ENCODE peak calls at places on chromosomes 3 and 15, in six cellular contexts. F is AG04450; M is hepatocyte; Y is PC-9; E is SJCRH30; S is naive thymus-derived CD4-positive, alpha-beta T cell. D is an unnamed sample.

GRCh38 chr3:123804676-123805075 is 79.5 kb downstream of the MYLK start:
- DNase-seq in F (no peak), M (no peak), Y (no peak), E (no peak), S (no peak), D (no peak)

GRCh38 chr3:160163259-160163878 is 61.9 kb upstream of the C3orf80 start:
- DNase-seq in F (peak), M (peak), Y (no peak), E (peak), S (no peak), D (no peak)

GRCh38 chr3:11212784-11213183 is 58.5 kb downstream of the HRH1 start:
- DNase-seq in F (no peak), M (no peak), Y (no peak), E (no peak), S (no peak), D (no peak)

GRCh38 chr3:19146685-19147650 is 1.3 kb upstream of the KCNH8 start:
- DNase-seq in F (no peak), M (peak), Y (peak), E (peak), S (peak), D (peak)

GRCh38 chr15:99616129-99616528 is 50.3 kb downstream of the MEF2A start:
- DNase-seq in F (no peak), M (no peak), Y (no peak), E (no peak), S (no peak), D (no peak)

GRCh38 chr3:158369279-158369678 is 201.7 kb upstream of the MLF1 start:
- DNase-seq in F (no peak), M (no peak), Y (no peak), E (peak), S (no peak), D (no peak)

GRCh38 chr3:54321515-54321914 is 199.2 kb downstream of the CACNA2D3 start:
- DNase-seq in F (no peak), M (peak), Y (no peak), E (no peak), S (no peak), D (no peak)

GRCh38 chr15:78389356-78389755 is 48.7 kb upstream of the IREB2 start:
- DNase-seq in F (no peak), M (peak), Y (no peak), E (no peak), S (no peak), D (no peak)

GRCh38 chr3:23710555-23710954 is 95.2 kb upstream of the UBE2E1 start:
- DNase-seq in F (peak), M (peak), Y (no peak), E (peak), S (no peak), D (no peak)

GRCh38 chr3:126300761-126301481 is 56.3 kb downstream of the KLF15 start:
- DNase-seq in F (no peak), M (no peak), Y (no peak), E (no peak), S (no peak), D (peak)

GRCh38 chr15:67085237-67085817 is 19.9 kb downstream of the SMAD3 start:
- DNase-seq in F (no peak), M (no peak), Y (no peak), E (no peak), S (peak), D (no peak)

GRCh38 chr15:89138999-89139612 is 50.9 kb downstream of the ABHD2 start:
- DNase-seq in F (no peak), M (no peak), Y (no peak), E (no peak), S (no peak), D (peak)

GRCh38 chr15:89136084-89136806 is 48.0 kb downstream of the ABHD2 start:
- DNase-seq in F (no peak), M (no peak), Y (no peak), E (no peak), S (no peak), D (no peak)

GRCh38 chr15:89139613-89140499 is 51.6 kb downstream of the ABHD2 start:
- DNase-seq in F (no peak), M (peak), Y (no peak), E (no peak), S (no peak), D (peak)

GRCh38 chr15:89136818-89137772 is 48.8 kb downstream of the ABHD2 start:
- DNase-seq in F (no peak), M (no peak), Y (peak), E (no peak), S (no peak), D (no peak)

DNA sequence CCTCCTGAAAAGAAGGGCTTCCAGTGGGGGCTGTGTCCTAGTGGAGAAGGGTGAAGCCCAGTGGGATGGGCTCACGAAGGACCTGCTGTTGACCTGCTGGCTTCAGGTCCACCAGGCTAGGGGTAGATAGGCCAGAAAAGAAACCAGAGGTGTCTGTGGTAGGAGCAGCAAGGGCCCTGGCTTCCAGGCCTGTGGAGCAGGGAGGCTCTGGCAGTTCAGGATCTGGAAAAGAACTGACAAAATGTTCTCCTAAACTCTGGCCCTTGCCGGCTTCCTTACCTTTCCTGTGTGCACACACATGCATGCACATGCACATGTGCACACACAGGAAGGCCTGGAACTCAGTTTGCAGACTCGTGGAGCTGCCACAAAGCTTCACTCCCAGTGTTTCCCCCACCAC is 49.7 kb downstream of the ABHD2 start:
- DNase-seq in F (no peak), M (no peak), Y (no peak), E (no peak), S (no peak), D (no peak)
- H3K27ac ChIP-seq in F (no peak), M (peak), Y (peak), E (no peak), S (no peak), D (no peak)

GRCh38 chr15:80873568-80873967 is 94.4 kb downstream of the CEMIP start:
- DNase-seq in F (no peak), M (no peak), Y (no peak), E (no peak), S (no peak), D (no peak)

GRCh38 chr15:80878867-80879250 is 99.7 kb downstream of the CEMIP start:
- DNase-seq in F (no peak), M (no peak), Y (no peak), E (no peak), S (no peak), D (no peak)

GRCh38 chr15:80878242-80878866 is 99.2 kb downstream of the CEMIP start:
- DNase-seq in F (no peak), M (no peak), Y (no peak), E (no peak), S (no peak), D (no peak)

GRCh38 chr15:80876034-80876433 is 96.9 kb downstream of the CEMIP start:
- DNase-seq in F (no peak), M (no peak), Y (no peak), E (no peak), S (no peak), D (no peak)

GRCh38 chr15:80875568-80875967 is 96.4 kb downstream of the CEMIP start:
- DNase-seq in F (no peak), M (no peak), Y (no peak), E (no peak), S (no peak), D (no peak)
- H3K27ac ChIP-seq in F (no peak), M (no peak), Y (no peak), E (no peak), S (no peak), D (no peak)

DNA sequence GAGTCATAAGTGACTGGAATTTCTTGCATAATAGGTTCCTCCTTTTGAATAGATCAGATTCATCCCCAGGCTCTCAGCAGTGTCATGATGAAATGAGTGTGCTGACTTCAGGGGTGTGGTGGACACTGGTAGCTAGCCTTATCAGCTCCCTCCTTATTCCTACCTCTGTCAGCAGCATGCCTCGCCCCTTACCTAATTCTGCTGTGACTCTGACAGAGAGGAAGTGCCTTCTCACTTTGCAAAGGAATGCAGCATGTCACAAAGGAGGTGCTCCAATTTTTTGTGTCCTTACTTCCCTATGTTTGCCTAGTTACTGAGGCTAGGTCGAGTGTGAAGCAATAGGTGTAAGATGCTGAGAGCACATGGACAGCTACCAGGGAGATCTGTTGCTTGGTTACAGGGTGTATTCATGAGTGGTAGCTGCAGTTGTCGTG is 90.6 kb downstream of the TNFAIP8L3 start:
- DNase-seq in F (no peak), M (peak), Y (peak), E (no peak), S (no peak), D (no peak)
- H3K27ac ChIP-seq in F (no peak), M (no peak), Y (peak), E (no peak), S (no peak), D (no peak)

GRCh38 chr3:98712726-98713125 is 50.4 kb upstream of the ST3GAL6 start:
- DNase-seq in F (no peak), M (no peak), Y (no peak), E (no peak), S (no peak), D (no peak)

GRCh38 chr3:98711426-98711825 is 51.7 kb upstream of the ST3GAL6 start:
- DNase-seq in F (no peak), M (no peak), Y (no peak), E (no peak), S (no peak), D (no peak)

GRCh38 chr3:98710008-98710672 is 53.0 kb upstream of the ST3GAL6 start:
- DNase-seq in F (no peak), M (no peak), Y (peak), E (no peak), S (no peak), D (no peak)

GRCh38 chr3:98705694-98706093 is 57.4 kb upstream of the ST3GAL6 start:
- DNase-seq in F (no peak), M (no peak), Y (peak), E (no peak), S (no peak), D (no peak)

GRCh38 chr3:98709433-98709832 is 53.7 kb upstream of the ST3GAL6 start:
- DNase-seq in F (no peak), M (no peak), Y (peak), E (no peak), S (no peak), D (no peak)
- H3K27ac ChIP-seq in F (no peak), M (no peak), Y (no peak), E (no peak), S (no peak), D (no peak)

GRCh38 chr15:75338661-75339240 is 2.9 kb downstream of the COMMD4 start:
- DNase-seq in F (no peak), M (no peak), Y (no peak), E (no peak), S (no peak), D (no peak)

GRCh38 chr15:75335705-75336355 is at the start of gene COMMD4:
- DNase-seq in F (peak), M (peak), Y (peak), E (peak), S (peak), D (peak)

GRCh38 chr15:75329571-75329970 is 6.3 kb upstream of the COMMD4 start:
- DNase-seq in F (no peak), M (no peak), Y (no peak), E (no peak), S (no peak), D (no peak)

GRCh38 chr15:75339531-75340240 is 3.8 kb downstream of the COMMD4 start:
- DNase-seq in F (no peak), M (no peak), Y (no peak), E (no peak), S (no peak), D (no peak)

GRCh38 chr15:75335313-75335704 is 554 bp upstream of the COMMD4 start:
- DNase-seq in F (no peak), M (no peak), Y (no peak), E (no peak), S (no peak), D (no peak)
- H3K27ac ChIP-seq in F (no peak), M (peak), Y (peak), E (peak), S (peak), D (peak)